ENCODE peak calls at places on chromosomes 13 and 19, in four cellular contexts. P is ascending aorta, N is psoas muscle, O is MM.1S. Y is an unnamed sample. For H3K4me1, the result is how much of the 10 kb centered on the place peaks cover.

GRCh38 chr13:37621811-37622361 is 23.3 kb upstream of the POSTN start:
- DNase-seq in N (no peak), O (no peak), P (no peak), Y (no peak)

GRCh38 chr13:50838701-50839100 is 4.8 kb downstream of the DLEU7 start:
- DNase-seq in O (no peak), P (no peak), N (no peak), Y (peak)

GRCh38 chr13:48317511-48317981 is 14.0 kb downstream of the RB1 start:
- DNase-seq in P (no peak), N (no peak), O (no peak), Y (peak)

GRCh38 chr13:31725841-31726240 is 13.5 kb upstream of the RXFP2 start:
- DNase-seq in P (no peak), N (no peak), O (no peak), Y (no peak)

GRCh38 chr19:4062576-4063368 is 3.9 kb downstream of the ZBTB7A start:
- DNase-seq in O (no peak), P (no peak), N (peak), Y (no peak)

GRCh38 chr19:17090501-17091074 is 15.0 kb downstream of the MYO9B start:
- DNase-seq in O (no peak), N (no peak), P (no peak), Y (no peak)

GRCh38 chr19:47443331-47443730 is 24.0 kb upstream of the MEIS3 start:
- DNase-seq in O (no peak), P (no peak), N (no peak), Y (no peak)

GRCh38 chr13:99965329-99966000 is 6.1 kb downstream of the ZIC5 start:
- DNase-seq in P (peak), O (no peak), N (no peak), Y (no peak)

GRCh38 chr19:48292798-48293197 is 22.9 kb downstream of the ZNF114 start:
- DNase-seq in P (no peak), N (peak), O (no peak), Y (no peak)

GRCh38 chr19:18425515-18426415 is 6.6 kb downstream of the SSBP4 start:
- DNase-seq in N (peak), O (no peak), P (peak), Y (peak)

GRCh38 chr19:17420267-17420924 is 549 bp downstream of the MVB12A start:
- DNase-seq in N (peak), P (peak), O (peak), Y (peak)

GRCh38 chr13:22423261-22423660 is 752.4 kb downstream of the FGF9 start:
- DNase-seq in O (no peak), P (no peak), N (no peak), Y (no peak)

GRCh38 chr13:23966691-23967615 is 69.7 kb upstream of the C1QTNF9B start:
- DNase-seq in P (no peak), N (no peak), O (peak), Y (no peak)

GRCh38 chr13:74246398-74246975 is 112.3 kb upstream of the KLF12 start:
- DNase-seq in N (no peak), O (no peak), P (no peak), Y (peak)

GRCh38 chr13:98504029-98504351 is 72.9 kb downstream of the STK24 start:
- DNase-seq in P (no peak), N (no peak), O (no peak), Y (no peak)

GRCh38 chr13:75796825-75797224 is 160.7 kb downstream of the LMO7 start:
- DNase-seq in O (no peak), N (no peak), P (no peak), Y (no peak)

GRCh38 chr19:58571575-58571947 is 1.6 kb downstream of the MZF1 start:
- DNase-seq in P (no peak), O (no peak), N (peak), Y (peak)

GRCh38 chr13:98571955-98572662 is 4.8 kb downstream of the STK24 start:
- DNase-seq in P (no peak), N (peak), O (peak), Y (no peak)

GRCh38 chr19:47379398-47379938 is 30.4 kb downstream of the DHX34 start:
- DNase-seq in N (no peak), O (no peak), P (no peak), Y (no peak)

GRCh38 chr13:44273991-44274810 is 99.4 kb upstream of the SERP2 start:
- DNase-seq in O (peak), P (peak), N (no peak), Y (no peak)

GRCh38 chr13:23427342-23428182 is 5.9 kb downstream of the SACS start:
- DNase-seq in N (no peak), P (peak), O (no peak), Y (peak)

GRCh38 chr19:41484822-41485221 is 41.9 kb downstream of the ERICH4 start:
- DNase-seq in N (no peak), P (no peak), O (no peak), Y (no peak)

GRCh38 chr19:17001603-17002183 is 24.9 kb downstream of the CPAMD8 start:
- DNase-seq in N (no peak), P (no peak), O (no peak), Y (peak)

GRCh38 chr13:44243198-44243852 is 130.3 kb upstream of the SERP2 start:
- DNase-seq in O (peak), P (no peak), N (peak), Y (no peak)

GRCh38 chr13:113860051-113860471 is 3.8 kb downstream of the GAS6 start:
- DNase-seq in N (no peak), P (no peak), O (peak), Y (no peak)

GRCh38 chr19:55652311-55653078 is 2.3 kb upstream of the U2AF2 start:
- DNase-seq in P (no peak), O (no peak), N (peak), Y (no peak)

GRCh38 chr19:33242911-33243310 is 17.3 kb upstream of the SLC7A10 start:
- DNase-seq in N (no peak), P (no peak), O (no peak), Y (no peak)

GRCh38 chr13:75076476-75076875 is 405.5 kb downstream of the TBC1D4 start:
- DNase-seq in P (no peak), N (no peak), O (no peak), Y (no peak)

GRCh38 chr13:100976993-100977392 is 302.4 kb upstream of the TMTC4 start:
- DNase-seq in N (no peak), P (no peak), O (no peak), Y (no peak)

GRCh38 chr19:32438751-32439150 is 33.2 kb downstream of the DPY19L3 start:
- DNase-seq in N (no peak), P (no peak), O (no peak), Y (no peak)

DNA sequence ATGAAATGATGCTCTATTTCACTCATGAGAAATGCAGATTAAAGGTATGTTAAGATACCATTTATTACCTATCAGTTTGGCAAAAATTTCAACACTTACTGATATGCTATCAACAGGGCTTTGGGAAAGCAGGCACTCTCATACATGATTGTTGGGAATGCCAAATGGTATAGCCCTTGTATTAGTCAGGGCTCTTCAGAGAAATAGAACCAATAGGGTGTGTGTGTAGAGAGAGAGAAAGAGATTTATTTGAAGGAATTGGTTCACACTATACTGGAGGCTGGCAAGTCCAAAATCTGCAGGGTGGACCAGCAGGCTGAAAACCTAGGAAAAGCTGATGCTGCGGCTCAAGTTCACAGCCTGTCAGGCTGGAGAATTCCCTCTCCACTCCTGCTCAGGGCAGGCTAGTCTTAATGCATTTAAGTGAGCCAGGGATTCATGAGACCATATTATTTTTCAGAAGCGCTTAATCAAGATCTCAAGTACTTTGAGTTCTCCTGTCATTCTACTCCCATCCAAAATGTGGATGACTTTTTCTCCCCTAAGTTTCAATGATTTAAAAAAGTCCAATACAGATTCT is 72.4 kb downstream of the NHLRC3 start:
- DNase-seq in P (no peak), N (no peak), O (no peak), Y (no peak)
- H3K4me1 ChIP-seq in P (under half), N (under half), O (under half), Y (under half)

GRCh38 chr13:49585220-49586157 is at the start of gene RCBTB1:
- DNase-seq in O (peak), N (peak), P (peak), Y (peak)

GRCh38 chr13:49584771-49585182 is 581 bp downstream of the RCBTB1 start:
- DNase-seq in P (no peak), N (no peak), O (peak), Y (no peak)

GRCh38 chr13:49586717-49587116 is 1.4 kb upstream of the RCBTB1 start:
- DNase-seq in N (no peak), O (no peak), P (no peak), Y (no peak)

DNA sequence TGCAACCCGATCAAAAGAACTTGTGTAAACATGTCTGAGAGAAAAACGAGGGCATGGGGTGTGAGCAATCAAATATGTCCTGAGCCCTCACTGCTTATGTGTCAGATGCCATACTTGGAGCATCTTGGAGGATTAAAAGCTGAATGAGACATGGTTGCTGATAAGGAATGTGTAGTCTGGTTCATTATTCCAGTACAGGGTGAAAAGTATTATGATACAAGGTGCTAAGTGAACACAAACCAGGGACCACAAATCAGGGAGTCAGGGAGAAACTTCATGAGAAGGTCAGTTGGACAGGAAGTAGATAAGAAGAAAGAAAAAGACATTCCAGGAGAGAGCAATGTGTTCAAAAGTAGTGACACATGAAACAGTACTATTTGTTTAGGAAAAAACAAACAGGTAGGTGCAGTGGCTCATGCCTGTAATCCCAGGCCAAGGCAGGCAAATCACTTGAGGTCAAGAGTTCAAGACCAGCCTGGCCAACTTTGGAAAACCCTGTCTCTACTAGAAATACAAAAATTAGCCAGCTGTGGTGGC is 2.0 kb upstream of the RCBTB1 start:
- DNase-seq in P (no peak), O (no peak), N (no peak), Y (no peak)
- H3K27ac ChIP-seq in P (no peak), O (no peak), N (no peak), Y (no peak)

GRCh38 chr19:35090795-35091214 is 24.8 kb upstream of the FXYD3 start:
- DNase-seq in O (peak), P (no peak), N (no peak), Y (no peak)
- H3K4me3 ChIP-seq in O (no peak), P (no peak), N (peak), Y (no peak)

DNA sequence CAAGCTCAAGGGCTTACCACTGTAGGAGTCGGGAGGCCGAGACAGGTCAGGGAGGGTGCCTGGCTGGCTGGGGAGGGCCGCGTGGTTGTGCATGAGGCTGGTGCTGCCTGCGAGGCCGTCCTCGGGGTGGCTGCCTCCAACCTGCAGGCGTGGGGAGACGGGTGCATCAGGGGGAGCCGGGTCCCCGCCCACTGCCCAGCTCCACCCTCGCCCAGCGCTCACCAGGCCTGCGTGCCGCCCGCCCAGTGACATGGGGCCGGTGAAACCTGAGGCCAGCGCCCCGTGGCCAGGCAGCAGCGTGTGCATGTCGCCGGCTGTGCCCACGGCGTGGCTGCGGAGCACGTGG is 13.8 kb upstream of the UQCR11 start:
- DNase-seq in P (no peak), O (no peak), N (no peak), Y (no peak)
- H3K4me1 ChIP-seq in P (under half), O (under half), N (under half), Y (under half)

DNA sequence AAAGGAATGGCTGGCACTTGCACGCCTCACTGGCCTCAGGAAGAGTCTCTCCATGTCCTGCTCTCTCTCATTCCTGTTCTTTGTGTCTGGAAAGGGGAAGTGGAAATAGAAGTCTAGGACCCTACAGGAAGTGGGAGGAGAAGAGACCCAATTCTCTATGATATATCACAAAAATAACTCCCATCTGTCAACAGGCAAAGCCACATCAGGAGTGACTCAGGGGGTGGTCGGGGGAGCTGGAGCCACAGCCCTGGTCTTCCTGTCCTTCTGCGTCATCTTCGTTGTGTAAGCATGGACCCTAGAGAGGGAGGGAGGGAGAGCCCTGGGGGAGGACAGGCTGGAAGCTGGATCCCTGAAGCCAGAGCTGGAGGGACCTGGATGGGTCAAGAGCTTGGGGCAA is 3.0 kb downstream of the SIGLEC9 start:
- DNase-seq in N (no peak), P (peak), O (no peak), Y (peak)
- H3K27ac ChIP-seq in N (no peak), P (no peak), O (no peak), Y (no peak)

GRCh38 chr19:14433454-14434156 is 499 bp downstream of the PKN1 start:
- DNase-seq in O (peak), N (no peak), P (no peak), Y (peak)

GRCh38 chr19:14434543-14435319 is 1.6 kb downstream of the PKN1 start:
- DNase-seq in N (peak), O (no peak), P (peak), Y (peak)

GRCh38 chr19:14434157-14434501 is 1.0 kb downstream of the PKN1 start:
- DNase-seq in P (no peak), O (no peak), N (no peak), Y (no peak)

GRCh38 chr19:14437578-14438140 is 4.6 kb downstream of the PKN1 start:
- DNase-seq in O (no peak), N (no peak), P (no peak), Y (no peak)

DNA sequence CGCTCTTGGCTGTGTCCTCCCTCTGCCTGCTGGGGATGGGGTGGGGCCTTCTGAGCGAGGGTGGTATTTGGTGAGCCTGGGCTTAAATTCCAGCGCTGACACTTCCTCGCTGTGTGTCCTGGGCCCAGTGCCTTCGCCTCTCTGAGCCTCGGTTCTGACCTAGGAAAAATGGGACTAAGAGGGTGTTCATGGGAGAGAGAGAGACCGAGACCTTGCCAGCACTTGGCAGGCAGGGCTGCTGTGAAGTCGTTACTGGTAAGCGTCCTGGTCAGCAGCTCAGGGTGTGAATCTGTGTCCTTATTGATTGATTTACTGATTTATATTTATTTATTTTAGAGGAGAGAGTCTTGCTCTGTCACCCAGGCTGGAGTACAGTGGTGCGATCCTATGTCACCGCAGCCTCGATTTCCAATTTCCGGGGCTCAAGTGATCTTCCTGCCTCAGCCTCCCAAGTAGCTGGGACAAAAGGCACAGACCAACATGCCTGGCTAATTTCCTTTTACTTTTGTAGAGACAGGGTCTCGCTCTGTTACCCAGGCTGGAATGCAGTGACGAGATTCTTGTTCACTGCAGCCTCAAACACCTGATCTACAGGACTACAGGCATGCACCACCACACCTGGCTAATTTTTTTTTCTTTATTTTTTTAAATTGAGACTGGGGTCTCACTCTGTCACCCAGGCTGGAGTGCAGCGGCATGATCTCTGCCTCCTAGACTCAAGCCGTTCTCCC is 2.4 kb downstream of the PKN1 start:
- DNase-seq in O (no peak), N (no peak), P (no peak), Y (no peak)
- H3K4me3 ChIP-seq in O (no peak), N (peak), P (no peak), Y (no peak)

DNA sequence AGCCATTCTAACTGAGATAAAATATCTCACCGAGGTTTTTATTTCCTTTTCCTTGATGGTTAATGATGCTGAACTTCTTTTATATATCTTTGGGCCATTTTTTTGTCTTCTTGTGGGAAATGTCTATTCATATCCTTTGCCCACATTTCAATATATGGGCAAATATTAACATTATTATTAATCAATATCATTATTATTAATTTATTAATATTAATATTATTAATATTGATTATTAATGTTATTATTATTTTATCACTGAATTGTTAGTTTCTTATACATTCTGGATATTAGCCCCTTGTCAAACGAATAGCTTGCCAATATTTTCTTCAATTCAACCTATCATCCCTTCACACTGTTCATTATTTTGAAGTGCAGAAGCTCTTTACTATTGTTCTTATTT is 2203.6 kb downstream of the PCDH9 start:
- DNase-seq in N (no peak), O (no peak), P (no peak), Y (no peak)
- H3K4me1 ChIP-seq in N (under half), O (under half), P (under half), Y (under half)

GRCh38 chr13:45333973-45334922 is 6.7 kb downstream of the TPT1 start:
- DNase-seq in N (no peak), P (no peak), O (no peak), Y (no peak)

GRCh38 chr13:45331981-45332830 is 8.8 kb downstream of the TPT1 start:
- DNase-seq in P (peak), O (no peak), N (peak), Y (no peak)

GRCh38 chr13:45333251-45333972 is 7.6 kb downstream of the TPT1 start:
- DNase-seq in P (no peak), O (no peak), N (no peak), Y (no peak)

GRCh38 chr13:45331123-45331619 is 9.8 kb downstream of the TPT1 start:
- DNase-seq in O (no peak), N (no peak), P (no peak), Y (no peak)

DNA sequence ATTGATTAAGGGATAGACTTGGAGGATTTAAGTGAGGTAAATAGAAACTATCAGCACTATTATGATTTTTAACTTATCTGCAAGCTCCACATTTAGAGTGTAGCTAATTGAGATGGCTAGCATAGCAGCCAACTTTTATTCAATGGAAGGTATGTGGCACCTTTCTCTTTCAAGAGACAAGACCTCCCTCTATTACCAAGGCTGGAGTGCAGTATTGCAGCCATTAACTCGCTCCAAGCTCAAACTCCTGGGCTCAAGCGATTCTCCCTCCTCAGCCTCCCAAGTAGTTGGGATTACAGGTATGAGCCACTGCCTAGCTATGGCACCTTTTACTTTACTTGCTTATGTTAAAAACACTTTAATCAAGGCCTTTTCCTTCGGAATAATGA is 8.2 kb downstream of the TPT1 start:
- DNase-seq in P (no peak), N (no peak), O (no peak), Y (no peak)
- H3K27ac ChIP-seq in P (peak), N (peak), O (no peak), Y (peak)

Y was measured in right cardiac atrium.